ENCODE peak calls at places on chromosomes 2 and 18, in six cellular contexts. Q is myocyte, K is MM.1S, F is T-cell, S is SK-N-SH, Z is prostate gland. X is an unnamed sample.

GRCh38 chr2:230847883-230848388 is 16.8 kb upstream of the ITM2C start:
- DNase-seq in Q (peak), K (peak), F (peak), S (peak), Z (peak), X (peak)

GRCh38 chr2:15205562-15205961 is 355.6 kb downstream of the NBAS start:
- DNase-seq in Q (no peak), K (no peak), F (no peak), S (no peak), Z (no peak), X (no peak)

GRCh38 chr18:45106331-45106774 is 425.7 kb downstream of the SETBP1 start:
- DNase-seq in Q (peak), K (peak), F (no peak), S (no peak), Z (no peak), X (no peak)

GRCh38 chr2:69022548-69022947 is 9.6 kb downstream of the ANTXR1 start:
- DNase-seq in Q (no peak), K (no peak), F (no peak), S (no peak), Z (no peak), X (no peak)

GRCh38 chr18:52617931-52618330 is 277.9 kb downstream of the DCC start:
- DNase-seq in Q (no peak), K (no peak), F (no peak), S (no peak), Z (no peak), X (no peak)

GRCh38 chr2:3940661-3941060 is 237.3 kb downstream of the DCDC2C start:
- DNase-seq in Q (no peak), K (no peak), F (no peak), S (no peak), Z (no peak), X (no peak)

GRCh38 chr2:160916300-160916699 is 243.9 kb upstream of the TANK start:
- DNase-seq in Q (no peak), K (no peak), F (no peak), S (no peak), Z (no peak), X (no peak)

GRCh38 chr2:176297067-176297466 is 27.8 kb downstream of the MTX2 start:
- DNase-seq in Q (no peak), K (no peak), F (no peak), S (peak), Z (no peak), X (no peak)

GRCh38 chr2:101307950-101308431 is 510 bp downstream of the RNF149 start:
- DNase-seq in Q (no peak), K (peak), F (peak), S (no peak), Z (no peak), X (peak)

GRCh38 chr18:12253517-12254136 is 534 bp upstream of the CIDEA start:
- DNase-seq in Q (no peak), K (no peak), F (no peak), S (no peak), Z (no peak), X (no peak)

GRCh38 chr18:33010149-33010548 is 237.3 kb upstream of the KLHL14 start:
- DNase-seq in Q (peak), K (no peak), F (no peak), S (no peak), Z (no peak), X (no peak)

GRCh38 chr2:47485751-47486300 is 82.9 kb downstream of the MSH2 start:
- DNase-seq in Q (no peak), K (no peak), F (no peak), S (no peak), Z (no peak), X (no peak)

GRCh38 chr2:33047939-33048338 is 101.2 kb downstream of the LTBP1 start:
- DNase-seq in Q (no peak), K (no peak), F (no peak), S (no peak), Z (no peak), X (no peak)

GRCh38 chr2:239049421-239050251 is 201.8 kb downstream of the TWIST2 start:
- DNase-seq in Q (no peak), K (no peak), F (no peak), S (no peak), Z (no peak), X (no peak)

GRCh38 chr2:6626406-6627012 is 239.2 kb downstream of the CMPK2 start:
- DNase-seq in Q (no peak), K (no peak), F (no peak), S (no peak), Z (no peak), X (no peak)

GRCh38 chr2:25561136-25561850 is 112.1 kb downstream of the DTNB start:
- DNase-seq in Q (no peak), K (no peak), F (no peak), S (no peak), Z (no peak), X (no peak)

GRCh38 chr2:83068706-83069105 is 1390.4 kb downstream of the SUCLG1 start:
- DNase-seq in Q (no peak), K (no peak), F (no peak), S (no peak), Z (no peak), X (no peak)

GRCh38 chr2:111039984-111040383 is 80.7 kb upstream of the BCL2L11 start:
- DNase-seq in Q (no peak), K (no peak), F (no peak), S (no peak), Z (no peak), X (no peak)

X was measured in central memory CD4-positive, alpha-beta T cell.